ENCODE peak calls at places on chromosomes 5 and 9, in seven cellular contexts. C is colonic mucosa, Z is WERI-Rb-1, Q is HL-60, T is cardiac muscle cell, G is HepG2, M is lung. O is an unnamed sample.

GRCh38 chr5:143233020-143233419 is 170.5 kb downstream of the NR3C1 start:
- DNase-seq in C (no peak), Z (no peak), Q (no peak), T (peak; percentile 48), G (no peak), M (no peak), O (no peak)

GRCh38 chr5:107578051-107578635 is 92.6 kb downstream of the EFNA5 start:
- DNase-seq in C (no peak), Z (no peak), Q (no peak), T (no peak), G (no peak), M (no peak), O (no peak)

GRCh38 chr5:172113036-172113435 is 75.0 kb downstream of the STK10 start:
- DNase-seq in C (no peak), Z (no peak), Q (no peak), T (no peak), G (no peak), M (no peak), O (no peak)

GRCh38 chr9:119278138-119278537 is 91.1 kb downstream of the BRINP1 start:
- DNase-seq in C (no peak), Z (no peak), Q (no peak), T (no peak), G (no peak), M (no peak), O (no peak)

GRCh38 chr9:20041717-20042116 is 252.9 kb upstream of the SLC24A2 start:
- DNase-seq in C (no peak), Z (no peak), Q (no peak), T (no peak), G (no peak), M (no peak), O (no peak)

GRCh38 chr5:157085930-157086329 is 22.9 kb downstream of the HAVCR2 start:
- DNase-seq in C (no peak), Z (no peak), Q (no peak), T (no peak), G (no peak), M (no peak), O (no peak)

GRCh38 chr9:122797316-122798033 is 2.4 kb upstream of the OR1K1 start:
- DNase-seq in C (no peak), Z (no peak), Q (no peak), T (no peak), G (no peak), M (no peak), O (no peak)

GRCh38 chr5:61464512-61464911 is 132.5 kb downstream of the ZSWIM6 start:
- DNase-seq in C (peak; percentile 24), Z (no peak), Q (no peak), T (no peak), G (no peak), M (no peak), O (no peak)

GRCh38 chr5:126028336-126028735 is 394.9 kb upstream of the GRAMD2B start:
- DNase-seq in C (no peak), Z (no peak), Q (no peak), T (peak; percentile 75), G (no peak), M (no peak), O (no peak)

GRCh38 chr9:102518324-102518723 is 476.8 kb upstream of the CYLC2 start:
- DNase-seq in C (no peak), Z (no peak), Q (no peak), T (no peak), G (no peak), M (no peak), O (no peak)

GRCh38 chr9:98536542-98537173 is 172.1 kb downstream of the GABBR2 start:
- DNase-seq in C (no peak), Z (peak; percentile 60), Q (peak; percentile 27), T (peak; percentile 15), G (peak; percentile 5), M (peak; percentile 27), O (no peak)

GRCh38 chr5:91983869-91984268 is 600.8 kb upstream of the ARRDC3 start:
- DNase-seq in C (no peak), Z (no peak), Q (no peak), T (no peak), G (no peak), M (no peak), O (no peak)

GRCh38 chr5:39140558-39141168 is 66.5 kb upstream of the RICTOR start:
- DNase-seq in C (no peak), Z (no peak), Q (no peak), T (no peak), G (no peak), M (no peak), O (no peak)

GRCh38 chr5:113490317-113490716 is 2.1 kb upstream of the MCC start:
- DNase-seq in C (no peak), Z (no peak), Q (no peak), T (no peak), G (no peak), M (no peak), O (no peak)

GRCh38 chr9:96169488-96169887 is 132.5 kb downstream of the HSD17B3 start:
- DNase-seq in C (peak; percentile 66), Z (no peak), Q (no peak), T (peak; percentile 9), G (peak; percentile 24), M (no peak), O (peak; percentile 75)

GRCh38 chr5:36919238-36919637 is 42.7 kb downstream of the NIPBL start:
- DNase-seq in C (no peak), Z (no peak), Q (no peak), T (no peak), G (no peak), M (no peak), O (no peak)

GRCh38 chr9:38333047-38333446 is 59.5 kb upstream of the ALDH1B1 start:
- DNase-seq in C (no peak), Z (no peak), Q (no peak), T (no peak), G (no peak), M (no peak), O (no peak)

DNA sequence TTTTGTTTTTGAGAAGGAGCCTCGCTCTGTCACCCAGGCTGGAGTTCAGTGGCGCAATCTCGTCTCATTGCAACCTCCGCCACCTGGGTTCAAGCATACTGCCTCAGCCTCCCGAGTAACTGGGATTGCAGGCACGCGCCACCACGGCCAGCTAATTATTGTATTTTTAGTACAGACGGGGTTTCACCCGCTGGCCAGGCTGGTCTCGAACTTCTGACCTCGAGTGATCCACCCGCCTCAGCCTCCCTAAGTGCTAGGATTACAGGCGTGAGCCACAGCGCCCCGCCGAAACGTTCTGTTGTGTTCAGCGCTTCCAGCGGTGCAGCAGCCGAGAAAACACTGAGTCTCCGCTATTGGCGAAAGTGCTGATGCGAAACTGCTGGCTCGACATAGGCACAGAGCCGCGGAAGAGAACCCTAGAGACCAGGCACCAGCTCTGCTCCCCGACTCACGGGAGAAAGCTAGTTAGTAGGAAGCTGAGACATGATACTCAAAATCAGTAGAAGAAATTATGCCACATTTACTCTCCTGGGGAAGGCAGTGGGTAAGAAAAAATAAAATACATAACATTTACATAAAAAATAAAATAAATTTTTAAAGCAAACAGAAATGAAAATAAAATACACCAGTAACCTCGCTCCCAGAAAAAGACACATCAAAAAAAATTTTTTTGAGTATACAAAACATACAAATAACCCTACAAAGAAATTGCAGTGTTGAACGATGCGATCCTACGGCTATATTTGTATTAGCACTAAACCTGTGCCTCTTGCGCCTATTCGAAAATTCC is 31.6 kb downstream of the ANXA2R start:
- DNase-seq in C (peak; percentile 95), Z (no peak), Q (peak; percentile 84), T (peak; percentile 96), G (peak; percentile 89), M (peak; percentile 85), O (peak; percentile 88)
- TF ChIP-seq CTCF in C (no peak), Z (no peak), Q (no peak), T (peak; percentile 9), G (peak; percentile 76), M (no peak), O (no peak)

DNA sequence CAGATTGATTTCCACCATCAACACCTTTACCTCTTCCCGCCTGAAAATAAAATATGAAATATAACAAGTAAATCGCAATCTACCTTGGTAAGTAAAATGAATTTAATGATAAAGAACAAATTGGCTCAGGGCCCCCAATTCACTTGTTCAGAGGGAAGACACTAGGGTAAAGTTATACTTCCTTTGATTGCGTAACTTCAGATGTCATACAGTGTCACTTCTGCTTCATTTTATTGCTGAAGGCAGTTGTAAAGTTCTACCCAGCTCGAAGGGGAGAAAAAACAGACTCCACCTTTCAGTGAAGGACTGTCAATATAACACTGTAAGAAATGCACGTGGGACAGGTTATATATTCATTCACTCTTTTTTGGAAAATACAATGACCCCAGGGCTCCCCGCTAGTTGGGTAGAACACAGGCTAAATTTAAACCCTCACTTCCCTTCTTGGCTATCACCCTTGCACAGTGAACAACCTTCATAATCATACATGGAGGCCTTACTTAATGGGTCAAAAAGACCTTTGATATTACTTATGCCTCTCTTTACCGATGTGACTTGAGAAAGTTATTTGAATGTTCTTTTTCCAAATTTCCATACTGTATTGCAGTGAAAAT is 848.8 kb downstream of the MAT2B start:
- DNase-seq in C (no peak), Z (no peak), Q (peak; percentile 3), T (no peak), G (no peak), M (no peak), O (no peak)
- H3K27me3 ChIP-seq in C (no peaks in the 10 kb centered on the region), Z (no peaks in the 10 kb centered on the region), Q (no peaks in the 10 kb centered on the region), T (no peaks in the 10 kb centered on the region), G (no peaks in the 10 kb centered on the region), M (no peaks in the 10 kb centered on the region), O (no peaks in the 10 kb centered on the region)

DNA sequence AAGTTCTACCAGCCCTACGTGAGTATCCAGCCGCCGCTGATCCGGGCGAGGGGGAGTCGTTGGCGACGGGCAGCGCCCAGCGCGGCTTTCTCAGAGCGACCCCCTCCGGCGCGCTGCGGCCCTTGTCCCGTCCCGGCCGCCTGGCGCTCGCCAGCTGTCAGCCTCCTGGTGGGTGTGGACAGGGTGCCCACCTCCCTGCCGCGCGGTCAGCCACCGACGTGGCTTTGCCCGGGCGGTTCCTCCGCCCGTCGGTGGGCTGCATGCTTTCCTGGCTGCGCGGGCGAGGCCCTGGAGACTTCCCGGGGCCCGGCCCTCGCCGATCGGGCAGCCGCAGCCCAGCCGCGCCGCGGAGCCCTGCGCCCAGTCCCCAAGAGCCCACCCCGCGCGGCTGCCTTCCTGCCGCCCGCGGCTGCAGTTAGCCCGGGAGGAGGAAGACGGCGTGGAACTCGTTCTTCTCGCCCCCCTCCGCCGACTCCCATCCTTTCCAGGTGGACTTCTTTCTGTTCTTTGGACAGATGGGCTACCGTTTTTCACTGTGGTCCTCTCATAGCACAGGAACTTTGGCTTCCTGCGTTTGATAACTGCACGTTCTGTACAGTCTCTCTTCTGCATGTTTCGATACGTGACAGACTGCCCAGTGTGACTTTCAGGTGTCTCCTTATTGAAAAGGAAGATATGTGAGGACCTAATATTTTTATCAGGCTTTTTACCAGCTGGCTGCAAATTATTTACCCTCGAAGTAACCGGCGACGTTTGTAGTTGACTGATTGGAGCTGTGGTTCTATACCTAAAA is 550 bp downstream of the AP3S1 start:
- DNase-seq in C (peak; percentile 32), Z (peak; percentile 82), Q (peak; percentile 13), T (no peak), G (peak; percentile 65), M (no peak), O (peak; percentile 24)
- TF ChIP-seq CTCF in C (no peak), Z (peak; percentile 58), Q (no peak), T (peak; percentile 18), G (peak; percentile 65), M (no peak), O (peak; percentile 34)

DNA sequence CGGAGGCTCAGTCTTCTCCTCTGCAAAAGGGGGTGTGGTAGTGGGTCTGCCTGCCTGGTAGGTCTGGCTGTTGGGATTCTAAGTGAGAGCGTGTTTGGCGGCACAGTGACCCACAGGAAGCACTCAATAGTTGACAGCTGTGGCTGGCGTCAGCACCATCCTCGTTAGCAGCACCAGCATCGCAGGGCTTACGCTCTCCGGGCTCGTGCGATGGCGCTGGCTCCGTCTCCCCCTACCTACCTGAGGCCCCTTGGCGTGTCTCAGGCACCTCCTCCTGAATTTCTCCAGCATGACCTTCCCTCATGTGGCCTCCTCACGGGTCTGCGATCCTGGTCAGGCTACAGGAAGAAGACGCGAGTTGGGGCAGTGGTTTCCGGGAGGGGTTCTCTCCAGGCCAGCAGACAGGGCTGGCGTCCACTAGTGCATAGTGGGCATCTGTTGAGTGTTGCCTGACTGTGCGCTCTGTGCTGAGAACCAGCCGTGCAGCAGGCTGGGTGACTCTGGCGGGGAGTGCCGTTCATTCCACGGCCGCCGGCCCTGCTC is 66.9 kb downstream of the HMCN2 start:
- DNase-seq in C (no peak), Z (no peak), Q (no peak), T (no peak), G (no peak), M (no peak), O (no peak)
- H3K27me3 ChIP-seq in C (no peaks in the 10 kb centered on the region), Z (no peaks in the 10 kb centered on the region), Q (peaks cover 25% of the 10 kb centered on the region), T (no peaks in the 10 kb centered on the region), G (peaks cover 32% of the 10 kb centered on the region), M (no peaks in the 10 kb centered on the region), O (peaks cover 1% of the 10 kb centered on the region)

O was measured in prostate gland.